ENCODE peak calls at places on chromosomes 6 and 20, in seven cellular contexts. H is stimulated activated effector memory CD8-positive, alpha-beta T cell treated with anti-CD3 and anti-CD28 coated beads, Interleukin-12 subunit alpha, Interleukin-12 subunit beta, amount 100 ng/mL, for 72 hours; R is progenitor cell of endocrine pancreas; I is ureter; O is fibroblast of mammary gland; V is activated naive CD8-positive, alpha-beta T cell treated with anti-CD3 and anti-CD28 coated beads, Interleukin-2, amount 50 U/mL, for 24 hours; U is K562. Q is an unnamed sample.
A peak's percentile ranks its signal among the peaks of the same experiment; 100 is the strongest.

GRCh38 chr6:169959129-169960002 is 207.9 kb downstream of the ERMARD start:
- DNase-seq in U (no peak), R (no peak), I (peak; percentile 62), O (no peak), V (peak; percentile 69), H (no peak), Q (no peak)

GRCh38 chr6:170026272-170027110 is 264.4 kb downstream of the DLL1 start:
- DNase-seq in R (no peak), V (no peak), H (no peak), U (no peak), I (peak; percentile 78), O (no peak), Q (no peak)

GRCh38 chr6:53474010-53474409 is 70.9 kb downstream of the GCLC start:
- DNase-seq in H (no peak), R (no peak), O (no peak), U (no peak), V (no peak), I (no peak), Q (no peak)

GRCh38 chr6:14211596-14211961 is 94.0 kb downstream of the CD83 start:
- DNase-seq in R (peak; percentile 27), U (peak; percentile 44), V (peak; percentile 36), I (peak; percentile 55), O (peak; percentile 42), H (no peak), Q (peak; percentile 17)

GRCh38 chr6:71460933-71461332 is 172.3 kb downstream of the OGFRL1 start:
- DNase-seq in O (peak; percentile 53), U (no peak), H (no peak), V (no peak), I (no peak), R (no peak), Q (no peak)

GRCh38 chr6:68880050-68880449 is 245.0 kb downstream of the ADGRB3 start:
- DNase-seq in V (no peak), I (no peak), R (no peak), O (peak; percentile 8), U (no peak), H (no peak), Q (no peak)

GRCh38 chr6:151431336-151431735 is 20.6 kb downstream of the RMND1 start:
- DNase-seq in I (no peak), U (no peak), H (no peak), R (no peak), O (no peak), V (no peak), Q (no peak)

GRCh38 chr20:36097751-36098151 is 56.8 kb upstream of the EPB41L1 start:
- DNase-seq in R (no peak), O (no peak), U (no peak), H (no peak), V (no peak), I (no peak), Q (peak; percentile 10)

GRCh38 chr6:71965404-71965803 is 79.1 kb downstream of the RIMS1 start:
- DNase-seq in V (no peak), O (no peak), U (no peak), H (no peak), I (no peak), R (no peak), Q (no peak)

GRCh38 chr20:43853174-43853803 is 61.4 kb upstream of the TOX2 start:
- DNase-seq in V (no peak), R (no peak), I (no peak), H (peak; percentile 43), O (peak; percentile 74), U (no peak), Q (no peak)

GRCh38 chr20:51481311-51481997 is 61.1 kb downstream of the NFATC2 start:
- DNase-seq in U (no peak), O (no peak), H (peak; percentile 78), I (no peak), R (no peak), V (peak; percentile 62), Q (no peak)

GRCh38 chr6:24774696-24775519 is at the start of gene GMNN:
- DNase-seq in H (peak; percentile 98), O (peak; percentile 91), U (peak; percentile 99), I (peak; percentile 98), R (peak; percentile 97), V (peak; percentile 100), Q (peak; percentile 94)

GRCh38 chr6:33963351-33963750 is 159.5 kb upstream of the MLN start:
- DNase-seq in O (no peak), V (no peak), H (no peak), I (no peak), U (no peak), R (no peak), Q (no peak)

GRCh38 chr6:149176971-149177667 is 140.4 kb upstream of the TAB2 start:
- DNase-seq in V (no peak), R (peak; percentile 21), H (no peak), O (no peak), U (no peak), I (no peak), Q (no peak)

GRCh38 chr20:57440678-57441509 is 49.7 kb downstream of the RBM38 start:
- DNase-seq in O (peak; percentile 33), V (no peak), H (no peak), I (peak; percentile 82), R (no peak), U (no peak), Q (no peak)

GRCh38 chr6:37483917-37484785 is 15.5 kb downstream of the CCDC167 start:
- DNase-seq in O (peak; percentile 38), V (peak; percentile 79), H (peak; percentile 84), U (peak; percentile 87), I (peak; percentile 66), R (peak; percentile 68), Q (peak; percentile 49)

GRCh38 chr6:75656479-75656878 is 54.8 kb downstream of the SENP6 start:
- DNase-seq in U (no peak), O (no peak), R (no peak), H (no peak), V (no peak), I (no peak), Q (no peak)

GRCh38 chr6:27650620-27651370 is 177.9 kb upstream of the ZNF184 start:
- DNase-seq in V (peak; percentile 75), H (peak; percentile 65), I (no peak), U (peak; percentile 82), R (peak; percentile 62), O (peak; percentile 79), Q (peak; percentile 33)

GRCh38 chr6:101167638-101168037 is 225.9 kb upstream of the GRIK2 start:
- DNase-seq in U (no peak), H (no peak), V (no peak), I (no peak), O (no peak), R (no peak), Q (no peak)

GRCh38 chr20:48604936-48605335 is 222.9 kb downstream of the PREX1 start:
- DNase-seq in R (no peak), H (no peak), V (no peak), U (no peak), I (peak; percentile 19), O (no peak), Q (no peak)

Q was measured in lung microvascular endothelial cell.